ENCODE peak calls at places on chromosomes 4 and X, in seven cellular contexts. I, D, Z, N, F, R and K are unnamed samples.

GRCh38 chrX:69100478-69100877 is 64.8 kb downstream of the PJA1 start:
- DNase-seq in F (peak), D (no peak), I (no peak), R (no peak), N (no peak), Z (no peak), K (no peak)

GRCh38 chr4:186942745-186943606 is 219.3 kb upstream of the FAT1 start:
- DNase-seq in I (no peak), N (no peak), D (no peak), F (peak), R (peak), Z (peak), K (no peak)

GRCh38 chr4:179071120-179071519 is 1628.9 kb upstream of the AGA start:
- DNase-seq in Z (no peak), F (no peak), I (no peak), R (no peak), N (no peak), D (no peak), K (no peak)

GRCh38 chr4:19030048-19030447 is 1008.5 kb upstream of the LCORL start:
- DNase-seq in F (no peak), I (no peak), R (no peak), N (no peak), D (no peak), Z (peak), K (no peak)

GRCh38 chrX:1493317-1493856 is 40.7 kb upstream of the ASMTL start:
- DNase-seq in R (no peak), Z (no peak), F (no peak), D (no peak), I (no peak), N (no peak), K (no peak)

GRCh38 chr4:47084795-47085194 is 53.4 kb downstream of the GABRB1 start:
- DNase-seq in D (no peak), N (no peak), R (no peak), I (no peak), F (no peak), Z (no peak), K (no peak)

GRCh38 chr4:147052361-147052760 is 106.7 kb upstream of the TTC29 start:
- DNase-seq in F (no peak), I (no peak), R (no peak), N (no peak), D (no peak), Z (no peak), K (no peak)

GRCh38 chrX:140132937-140133336 is 167.6 kb upstream of the CXorf66 start:
- DNase-seq in R (no peak), F (no peak), D (no peak), I (no peak), Z (no peak), N (no peak), K (no peak)

GRCh38 chr4:87839309-87839946 is 6.7 kb downstream of the MEPE start:
- DNase-seq in N (no peak), R (peak), Z (peak), I (peak), D (no peak), F (no peak), K (no peak)

GRCh38 chr4:83905952-83906351 is 370.0 kb downstream of the GPAT3 start:
- DNase-seq in N (no peak), Z (peak), I (no peak), D (no peak), R (no peak), F (no peak), K (peak)

GRCh38 chrX:108298165-108298602 is 140.0 kb downstream of the COL4A6 start:
- DNase-seq in Z (no peak), R (no peak), D (no peak), I (no peak), F (no peak), N (no peak), K (no peak)

GRCh38 chrX:70169281-70169680 is 8.0 kb upstream of the DGAT2L6 start:
- DNase-seq in F (no peak), D (no peak), Z (no peak), N (no peak), R (no peak), I (no peak), K (no peak)

GRCh38 chr4:71267244-71267643 is 71.6 kb upstream of the SLC4A4 start:
- DNase-seq in N (no peak), I (no peak), Z (no peak), D (no peak), F (no peak), R (no peak), K (no peak)

GRCh38 chr4:137032242-137032641 is 500.1 kb downstream of the PCDH18 start:
- DNase-seq in R (peak), Z (no peak), D (no peak), N (no peak), I (no peak), F (no peak), K (no peak)

GRCh38 chrX:124098089-124098488 is 136.6 kb downstream of the STAG2 start:
- DNase-seq in I (peak), Z (peak), D (no peak), F (peak), R (peak), N (no peak), K (no peak)

GRCh38 chrX:16258936-16259335 is 91.7 kb downstream of the MAGEB17 start:
- DNase-seq in F (no peak), N (no peak), I (no peak), R (no peak), Z (no peak), D (no peak), K (no peak)

GRCh38 chr4:1241936-1242505 is 6.9 kb downstream of the CTBP1 start:
- DNase-seq in N (peak), R (no peak), F (peak), D (no peak), I (no peak), Z (no peak), K (no peak)

GRCh38 chrX:96846841-96847240 is 36.9 kb upstream of the RPA4 start:
- DNase-seq in Z (peak), N (no peak), F (no peak), I (no peak), R (no peak), D (no peak), K (no peak)

GRCh38 chrX:96837808-96838207 is 45.9 kb upstream of the RPA4 start:
- DNase-seq in Z (no peak), F (no peak), N (no peak), R (peak), I (no peak), D (no peak), K (no peak)

GRCh38 chrX:96841325-96841724 is 42.4 kb upstream of the RPA4 start:
- DNase-seq in R (no peak), F (no peak), N (no peak), D (no peak), Z (no peak), I (no peak), K (no peak)

GRCh38 chrX:96843566-96843965 is 40.1 kb upstream of the RPA4 start:
- DNase-seq in Z (peak), N (no peak), R (no peak), I (no peak), F (no peak), D (no peak), K (no peak)
- TF ChIP-seq CTCF in Z (peak), N (no peak), R (no peak), I (no peak), F (no peak), D (no peak), K (peak)

DNA sequence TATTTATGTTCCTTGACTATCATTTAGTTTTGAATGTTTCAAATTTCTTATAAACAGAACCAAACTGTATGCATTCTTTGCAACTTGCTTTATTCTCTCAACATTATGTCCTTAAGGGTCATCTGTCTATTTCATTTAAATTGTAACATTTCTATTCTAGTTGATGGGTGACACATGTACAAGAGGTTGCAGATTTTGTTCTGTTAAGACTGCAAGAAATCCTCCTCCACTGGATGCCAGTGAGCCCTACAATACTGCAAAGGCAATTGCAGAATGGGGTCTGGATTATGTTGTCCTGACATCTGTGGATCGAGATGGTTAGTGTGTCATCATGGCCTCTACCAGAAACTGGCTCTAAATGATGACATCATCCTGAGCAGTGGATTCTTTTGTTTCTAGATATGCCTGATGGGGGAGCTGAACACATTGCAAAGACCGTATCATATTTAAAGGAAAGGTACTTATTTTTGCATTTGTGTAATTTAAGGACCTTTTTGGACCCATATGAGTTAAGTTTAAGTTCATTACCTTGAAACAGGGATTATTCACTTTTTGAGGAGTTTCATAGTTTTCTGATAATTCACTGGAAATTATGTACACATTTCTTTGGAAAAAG is 6.1 kb downstream of the LIAS start:
- DNase-seq in N (no peak), F (peak), I (no peak), D (no peak), R (peak), Z (no peak), K (no peak)
- TF ChIP-seq CTCF in N (no peak), F (peak), I (no peak), D (no peak), R (peak), Z (no peak), K (no peak)

GRCh38 chrX:39981946-39982345 is 115.8 kb downstream of the BCOR start:
- DNase-seq in F (no peak), I (no peak), Z (no peak), N (no peak), D (no peak), R (no peak), K (no peak)
- TF ChIP-seq CTCF in F (no peak), I (no peak), Z (no peak), N (no peak), D (no peak), R (no peak), K (no peak)

GRCh38 chrX:106220177-106220576 is 52.1 kb downstream of the PWWP3B start:
- DNase-seq in I (no peak), N (no peak), R (no peak), F (no peak), D (no peak), Z (no peak), K (no peak)
- TF ChIP-seq CTCF in I (no peak), N (no peak), R (peak), F (peak), D (no peak), Z (peak), K (peak)

GRCh38 chr4:12538162-12538561 is 946.0 kb downstream of the RAB28 start:
- DNase-seq in I (no peak), R (no peak), F (no peak), D (no peak), Z (no peak), N (no peak), K (no peak)
- TF ChIP-seq CTCF in I (no peak), R (no peak), F (no peak), D (no peak), Z (no peak), N (no peak), K (no peak)

DNA sequence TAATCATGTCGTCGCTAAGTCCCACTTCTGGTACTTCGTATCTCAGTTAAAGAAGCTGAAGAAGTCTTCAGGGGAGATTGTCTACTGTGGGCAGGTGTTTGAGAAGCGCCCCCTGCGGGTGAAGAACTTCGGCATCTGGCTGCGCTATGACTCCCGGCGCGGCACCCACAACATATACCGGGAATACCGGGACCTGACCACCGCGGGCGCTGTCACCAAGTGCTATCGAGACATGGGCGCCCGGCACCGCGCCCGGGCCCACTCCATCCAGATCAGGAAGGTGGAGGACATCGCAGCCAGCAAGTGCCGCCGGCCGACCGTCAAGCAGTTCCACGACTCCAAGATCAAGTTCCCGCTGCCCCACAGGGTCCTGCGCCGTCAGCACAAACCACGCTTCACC is 11.3 kb downstream of the PNCK start:
- DNase-seq in D (no peak), F (peak), I (peak), R (peak), Z (peak), N (peak), K (peak)
- TF ChIP-seq CTCF in D (peak), F (peak), I (peak), R (peak), Z (peak), N (peak), K (peak)

GRCh38 chrX:54193085-54193484 is 10.0 kb upstream of the FAM120C start:
- DNase-seq in Z (no peak), F (no peak), D (no peak), R (no peak), N (no peak), I (no peak), K (no peak)

GRCh38 chrX:54198262-54198661 is 15.2 kb upstream of the FAM120C start:
- DNase-seq in I (no peak), D (no peak), R (no peak), N (no peak), F (no peak), Z (no peak), K (no peak)

GRCh38 chrX:54194982-54195588 is 12.0 kb upstream of the FAM120C start:
- DNase-seq in F (no peak), D (no peak), I (no peak), N (no peak), Z (no peak), R (no peak), K (no peak)
- TF ChIP-seq CTCF in F (no peak), D (no peak), I (no peak), N (no peak), Z (no peak), R (no peak), K (no peak)

GRCh38 chr4:173991321-173991720 is 292.1 kb downstream of the FBXO8 start:
- DNase-seq in Z (no peak), N (no peak), D (no peak), I (no peak), F (no peak), R (no peak), K (no peak)

GRCh38 chr4:173991814-173992213 is 291.7 kb downstream of the FBXO8 start:
- DNase-seq in R (no peak), I (no peak), Z (no peak), N (no peak), F (no peak), D (no peak), K (no peak)

GRCh38 chr4:173990879-173991231 is 292.6 kb downstream of the FBXO8 start:
- DNase-seq in I (no peak), N (no peak), Z (peak), D (no peak), R (no peak), F (peak), K (no peak)

DNA sequence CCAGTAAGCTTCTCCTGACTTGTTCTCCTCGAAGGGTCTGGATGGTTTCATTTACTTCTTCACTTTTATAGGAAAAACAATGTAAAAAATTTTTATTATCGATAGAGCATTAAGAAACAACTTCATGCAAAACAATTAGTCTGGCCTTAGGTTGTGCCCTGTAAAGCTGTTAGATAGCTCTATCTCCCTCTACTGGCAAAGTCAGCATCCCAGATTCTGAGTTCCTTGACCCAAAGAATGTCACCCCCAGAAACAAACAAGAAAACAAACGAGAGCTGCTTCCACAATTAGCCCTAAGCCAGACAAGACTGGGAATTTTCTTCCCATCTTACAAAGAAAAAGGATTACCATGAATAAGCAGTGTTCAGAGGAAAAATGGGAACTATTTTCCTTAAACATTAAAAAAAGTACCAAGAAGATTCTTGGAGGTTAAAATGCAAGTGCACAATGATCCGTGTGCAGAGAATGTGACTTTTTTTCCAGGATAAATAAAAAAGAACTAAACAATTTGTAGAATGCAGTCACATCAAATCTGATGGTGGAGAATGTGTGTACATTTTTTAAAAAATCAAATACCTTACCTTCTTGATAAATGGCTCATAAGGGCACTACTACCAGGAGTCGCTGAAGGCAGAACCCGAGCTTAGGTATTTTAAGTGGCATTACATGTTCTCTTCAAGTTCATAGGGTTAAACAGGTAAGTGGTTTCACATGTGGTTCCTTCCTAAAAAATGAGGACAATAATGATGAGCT is 293.2 kb downstream of the FBXO8 start:
- DNase-seq in D (no peak), F (no peak), R (peak), N (no peak), Z (peak), I (no peak), K (no peak)
- TF ChIP-seq CTCF in D (peak), F (peak), R (peak), N (peak), Z (peak), I (peak), K (peak)

GRCh38 chr4:2462992-2463762 is 5.7 kb upstream of the RNF4 start:
- DNase-seq in N (no peak), F (no peak), Z (peak), R (no peak), D (no peak), I (no peak), K (no peak)
- TF ChIP-seq CTCF in N (no peak), F (no peak), Z (no peak), R (no peak), D (no peak), I (no peak), K (no peak)